ENCODE peak calls at places on chromosome 12, in nine cellular contexts. One of them, this sample, is unnamed.

GRCh38 chr12:105706321-105706972 is 376.0 kb downstream of the C12orf75 start:
- DNase-seq in naive thymus-derived CD8-positive, alpha-beta T cell: no peak
- DNase-seq in T-helper 1 cell: no peak
- DNase-seq in hepatocyte: no peak
- DNase-seq in dermis blood vessel endothelial cell: peak
- DNase-seq in ELF-1: peak
- DNase-seq in fibroblast of mammary gland: peak
- DNase-seq in iPS-NIHi11: peak
- DNase-seq in A549: no peak
- DNase-seq in this sample: no peak

GRCh38 chr12:24244801-24245200 is 295.3 kb upstream of the SOX5 start:
- DNase-seq in ELF-1: peak
- DNase-seq in iPS-NIHi11: no peak
- DNase-seq in dermis blood vessel endothelial cell: no peak
- DNase-seq in A549: no peak
- DNase-seq in T-helper 1 cell: no peak
- DNase-seq in fibroblast of mammary gland: no peak
- DNase-seq in naive thymus-derived CD8-positive, alpha-beta T cell: no peak
- DNase-seq in hepatocyte: no peak
- DNase-seq in this sample: no peak

GRCh38 chr12:106173442-106173841 is 34.7 kb upstream of the NUAK1 start:
- DNase-seq in hepatocyte: no peak
- DNase-seq in naive thymus-derived CD8-positive, alpha-beta T cell: no peak
- DNase-seq in fibroblast of mammary gland: no peak
- DNase-seq in dermis blood vessel endothelial cell: no peak
- DNase-seq in ELF-1: no peak
- DNase-seq in T-helper 1 cell: no peak
- DNase-seq in iPS-NIHi11: no peak
- DNase-seq in A549: no peak
- DNase-seq in this sample: no peak

GRCh38 chr12:44603701-44604100 is 272.4 kb downstream of the NELL2 start:
- DNase-seq in iPS-NIHi11: no peak
- DNase-seq in hepatocyte: no peak
- DNase-seq in A549: no peak
- DNase-seq in ELF-1: no peak
- DNase-seq in dermis blood vessel endothelial cell: no peak
- DNase-seq in naive thymus-derived CD8-positive, alpha-beta T cell: no peak
- DNase-seq in fibroblast of mammary gland: no peak
- DNase-seq in T-helper 1 cell: no peak
- DNase-seq in this sample: no peak

GRCh38 chr12:46160081-46160980 is 108.5 kb downstream of the SLC38A1 start:
- DNase-seq in hepatocyte: peak
- DNase-seq in ELF-1: peak
- DNase-seq in A549: no peak
- DNase-seq in T-helper 1 cell: no peak
- DNase-seq in naive thymus-derived CD8-positive, alpha-beta T cell: no peak
- DNase-seq in iPS-NIHi11: peak
- DNase-seq in dermis blood vessel endothelial cell: no peak
- DNase-seq in fibroblast of mammary gland: peak
- DNase-seq in this sample: no peak

GRCh38 chr12:1851126-1851791 is 30.9 kb downstream of the LRTM2 start:
- DNase-seq in naive thymus-derived CD8-positive, alpha-beta T cell: no peak
- DNase-seq in T-helper 1 cell: no peak
- DNase-seq in dermis blood vessel endothelial cell: peak
- DNase-seq in fibroblast of mammary gland: peak
- DNase-seq in hepatocyte: no peak
- DNase-seq in A549: no peak
- DNase-seq in ELF-1: no peak
- DNase-seq in iPS-NIHi11: no peak
- DNase-seq in this sample: no peak

GRCh38 chr12:45299132-45299692 is 83.3 kb downstream of the ANO6 start:
- DNase-seq in iPS-NIHi11: peak
- DNase-seq in dermis blood vessel endothelial cell: peak
- DNase-seq in A549: no peak
- DNase-seq in T-helper 1 cell: no peak
- DNase-seq in ELF-1: peak
- DNase-seq in naive thymus-derived CD8-positive, alpha-beta T cell: no peak
- DNase-seq in fibroblast of mammary gland: peak
- DNase-seq in hepatocyte: no peak
- DNase-seq in this sample: no peak

GRCh38 chr12:41801261-41801660 is 343.4 kb downstream of the GXYLT1 start:
- DNase-seq in ELF-1: no peak
- DNase-seq in A549: no peak
- DNase-seq in hepatocyte: no peak
- DNase-seq in T-helper 1 cell: no peak
- DNase-seq in fibroblast of mammary gland: no peak
- DNase-seq in dermis blood vessel endothelial cell: no peak
- DNase-seq in iPS-NIHi11: no peak
- DNase-seq in naive thymus-derived CD8-positive, alpha-beta T cell: no peak
- DNase-seq in this sample: no peak

GRCh38 chr12:128543493-128543892 is 276.5 kb downstream of the TMEM132C start:
- DNase-seq in fibroblast of mammary gland: no peak
- DNase-seq in dermis blood vessel endothelial cell: no peak
- DNase-seq in hepatocyte: no peak
- DNase-seq in ELF-1: no peak
- DNase-seq in T-helper 1 cell: no peak
- DNase-seq in iPS-NIHi11: no peak
- DNase-seq in A549: no peak
- DNase-seq in naive thymus-derived CD8-positive, alpha-beta T cell: no peak
- DNase-seq in this sample: no peak

This sample was measured in Panc1.